ENCODE peak calls at places on chromosomes 4 and X, in six cellular contexts. One of them, this sample, is unnamed.

GRCh38 chr4:126364290-126364978 is 1049.7 kb downstream of the FAT4 start:
- DNase-seq in psoas muscle: no peak
- DNase-seq in uterus: no peak
- DNase-seq in mesenchymal stem cell: peak
- DNase-seq in cardiac muscle cell: no peak
- DNase-seq in dorsolateral prefrontal cortex: no peak
- DNase-seq in this sample: no peak

GRCh38 chrX:97751735-97752134 is 868.0 kb downstream of the RPA4 start:
- DNase-seq in psoas muscle: no peak
- DNase-seq in uterus: no peak
- DNase-seq in cardiac muscle cell: no peak
- DNase-seq in mesenchymal stem cell: no peak
- DNase-seq in dorsolateral prefrontal cortex: no peak
- DNase-seq in this sample: no peak

GRCh38 chr4:83436680-83437079 is 18.9 kb downstream of the HELQ start:
- DNase-seq in uterus: no peak
- DNase-seq in mesenchymal stem cell: no peak
- DNase-seq in psoas muscle: no peak
- DNase-seq in cardiac muscle cell: no peak
- DNase-seq in dorsolateral prefrontal cortex: no peak
- DNase-seq in this sample: no peak

GRCh38 chrX:13898603-13899002 is 81.7 kb upstream of the GPM6B start:
- DNase-seq in uterus: no peak
- DNase-seq in cardiac muscle cell: no peak
- DNase-seq in dorsolateral prefrontal cortex: no peak
- DNase-seq in psoas muscle: no peak
- DNase-seq in mesenchymal stem cell: no peak
- DNase-seq in this sample: no peak

GRCh38 chr4:37445023-37445422 is 200.5 kb downstream of the NWD2 start:
- DNase-seq in cardiac muscle cell: no peak
- DNase-seq in dorsolateral prefrontal cortex: no peak
- DNase-seq in mesenchymal stem cell: no peak
- DNase-seq in uterus: no peak
- DNase-seq in psoas muscle: no peak
- DNase-seq in this sample: no peak

GRCh38 chr4:102223461-102223860 is 121.8 kb downstream of the SLC39A8 start:
- DNase-seq in dorsolateral prefrontal cortex: no peak
- DNase-seq in mesenchymal stem cell: no peak
- DNase-seq in psoas muscle: no peak
- DNase-seq in cardiac muscle cell: no peak
- DNase-seq in uterus: no peak
- DNase-seq in this sample: no peak

GRCh38 chrX:103330601-103331397 is 760 bp downstream of the TCEAL7 start:
- DNase-seq in dorsolateral prefrontal cortex: no peak
- DNase-seq in psoas muscle: no peak
- DNase-seq in cardiac muscle cell: peak
- DNase-seq in mesenchymal stem cell: peak
- DNase-seq in uterus: peak
- DNase-seq in this sample: no peak

GRCh38 chrX:8711401-8711800 is 20.5 kb downstream of the ANOS1 start:
- DNase-seq in mesenchymal stem cell: no peak
- DNase-seq in psoas muscle: no peak
- DNase-seq in uterus: no peak
- DNase-seq in dorsolateral prefrontal cortex: no peak
- DNase-seq in cardiac muscle cell: no peak
- DNase-seq in this sample: no peak

GRCh38 chr4:11418610-11419009 is 10.1 kb downstream of the HS3ST1 start:
- DNase-seq in psoas muscle: no peak
- DNase-seq in dorsolateral prefrontal cortex: no peak
- DNase-seq in uterus: no peak
- DNase-seq in mesenchymal stem cell: no peak
- DNase-seq in cardiac muscle cell: no peak
- DNase-seq in this sample: no peak

GRCh38 chr4:174218127-174218790 is 65.2 kb downstream of the FBXO8 start:
- DNase-seq in mesenchymal stem cell: peak
- DNase-seq in cardiac muscle cell: peak
- DNase-seq in psoas muscle: no peak
- DNase-seq in dorsolateral prefrontal cortex: no peak
- DNase-seq in uterus: no peak
- DNase-seq in this sample: no peak

GRCh38 chr4:2913168-2913567 is 50.0 kb downstream of the NOP14 start:
- DNase-seq in psoas muscle: no peak
- DNase-seq in dorsolateral prefrontal cortex: no peak
- DNase-seq in cardiac muscle cell: no peak
- DNase-seq in mesenchymal stem cell: no peak
- DNase-seq in uterus: no peak
- DNase-seq in this sample: no peak

GRCh38 chr4:39029752-39030694 is 2.2 kb downstream of the TMEM156 start:
- DNase-seq in dorsolateral prefrontal cortex: no peak
- DNase-seq in uterus: no peak
- DNase-seq in mesenchymal stem cell: no peak
- DNase-seq in cardiac muscle cell: no peak
- DNase-seq in psoas muscle: no peak
- DNase-seq in this sample: no peak

GRCh38 chrX:56784666-56785065 is 55.6 kb downstream of the NBDY start:
- DNase-seq in cardiac muscle cell: no peak
- DNase-seq in psoas muscle: no peak
- DNase-seq in mesenchymal stem cell: no peak
- DNase-seq in uterus: no peak
- DNase-seq in dorsolateral prefrontal cortex: peak
- DNase-seq in this sample: no peak

GRCh38 chr4:143286733-143287570 is 49.7 kb upstream of the GAB1 start:
- DNase-seq in mesenchymal stem cell: peak
- DNase-seq in dorsolateral prefrontal cortex: no peak
- DNase-seq in uterus: no peak
- DNase-seq in cardiac muscle cell: peak
- DNase-seq in psoas muscle: no peak
- DNase-seq in this sample: no peak

GRCh38 chr4:168900080-168900479 is 110.0 kb downstream of the CBR4 start:
- DNase-seq in uterus: peak
- DNase-seq in dorsolateral prefrontal cortex: no peak
- DNase-seq in mesenchymal stem cell: no peak
- DNase-seq in cardiac muscle cell: peak
- DNase-seq in psoas muscle: peak
- DNase-seq in this sample: no peak

GRCh38 chr4:42331914-42332368 is 65.3 kb upstream of the SHISA3 start:
- DNase-seq in uterus: no peak
- DNase-seq in psoas muscle: peak
- DNase-seq in dorsolateral prefrontal cortex: no peak
- DNase-seq in cardiac muscle cell: peak
- DNase-seq in mesenchymal stem cell: peak
- DNase-seq in this sample: no peak

GRCh38 chrX:74133156-74133796 is 170.7 kb upstream of the ZCCHC13 start:
- DNase-seq in cardiac muscle cell: peak
- DNase-seq in mesenchymal stem cell: peak
- DNase-seq in dorsolateral prefrontal cortex: no peak
- DNase-seq in psoas muscle: no peak
- DNase-seq in uterus: peak
- DNase-seq in this sample: peak

GRCh38 chr4:83860200-83860599 is 324.3 kb downstream of the GPAT3 start:
- DNase-seq in dorsolateral prefrontal cortex: no peak
- DNase-seq in mesenchymal stem cell: no peak
- DNase-seq in psoas muscle: no peak
- DNase-seq in uterus: no peak
- DNase-seq in cardiac muscle cell: no peak
- DNase-seq in this sample: no peak

GRCh38 chrX:123860506-123860840 is 620 bp downstream of the XIAP start:
- DNase-seq in cardiac muscle cell: no peak
- DNase-seq in mesenchymal stem cell: peak
- DNase-seq in dorsolateral prefrontal cortex: no peak
- DNase-seq in uterus: no peak
- DNase-seq in psoas muscle: no peak
- DNase-seq in this sample: peak

DNA sequence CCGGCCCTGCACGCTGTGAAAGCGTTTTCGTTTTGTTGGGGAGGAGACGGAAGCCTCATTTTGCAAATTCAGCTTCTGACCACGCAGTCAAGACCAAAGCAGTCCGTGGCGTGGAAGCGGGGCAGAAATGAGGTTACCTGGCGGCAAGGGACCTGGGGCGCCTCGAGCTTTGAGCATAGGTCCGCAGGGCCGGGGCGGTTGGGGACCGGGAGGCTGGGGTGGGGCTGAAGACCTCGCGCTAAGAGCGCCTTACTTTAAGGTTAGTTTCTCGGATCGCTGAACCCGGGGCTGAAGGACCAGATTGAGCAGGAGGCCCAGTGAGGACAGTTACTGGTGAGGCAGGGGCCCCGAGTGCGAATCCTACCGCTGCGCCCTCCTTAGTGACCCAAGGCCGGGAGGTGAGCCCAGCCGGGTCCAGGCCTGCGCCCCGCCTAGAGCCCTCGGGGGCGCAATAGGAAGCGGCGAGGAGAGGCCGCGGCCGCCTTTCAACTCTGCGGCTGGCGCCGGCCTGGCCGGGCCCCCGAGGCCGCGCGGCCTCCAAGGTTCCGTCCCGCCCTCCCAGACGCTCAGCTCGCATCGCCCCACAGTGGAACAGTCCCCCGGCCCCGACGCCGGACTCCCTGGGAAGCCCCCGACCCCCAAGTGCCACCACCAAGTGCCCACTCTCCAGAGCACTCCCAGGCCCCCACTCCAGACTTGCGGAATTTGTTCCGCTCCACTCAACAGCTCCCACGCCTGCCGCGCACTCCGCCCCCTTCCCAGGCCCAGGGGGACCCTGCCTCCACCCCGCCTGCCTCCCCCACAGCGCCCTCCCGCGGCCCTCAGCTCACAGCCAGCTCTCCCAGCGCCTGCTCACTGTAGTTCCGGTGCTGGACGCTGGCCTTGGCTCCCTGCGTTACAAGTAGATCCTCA is 7.6 kb downstream of the MSX1 start:
- DNase-seq in uterus: peak
- DNase-seq in cardiac muscle cell: peak
- DNase-seq in dorsolateral prefrontal cortex: no peak
- DNase-seq in psoas muscle: peak
- DNase-seq in mesenchymal stem cell: peak
- DNase-seq in this sample: no peak
- H3K4me3 ChIP-seq in uterus: no peak
- H3K4me3 ChIP-seq in cardiac muscle cell: peak
- H3K4me3 ChIP-seq in dorsolateral prefrontal cortex: peak
- H3K4me3 ChIP-seq in psoas muscle: peak
- H3K4me3 ChIP-seq in mesenchymal stem cell: peak
- H3K4me3 ChIP-seq in this sample: no peak

DNA sequence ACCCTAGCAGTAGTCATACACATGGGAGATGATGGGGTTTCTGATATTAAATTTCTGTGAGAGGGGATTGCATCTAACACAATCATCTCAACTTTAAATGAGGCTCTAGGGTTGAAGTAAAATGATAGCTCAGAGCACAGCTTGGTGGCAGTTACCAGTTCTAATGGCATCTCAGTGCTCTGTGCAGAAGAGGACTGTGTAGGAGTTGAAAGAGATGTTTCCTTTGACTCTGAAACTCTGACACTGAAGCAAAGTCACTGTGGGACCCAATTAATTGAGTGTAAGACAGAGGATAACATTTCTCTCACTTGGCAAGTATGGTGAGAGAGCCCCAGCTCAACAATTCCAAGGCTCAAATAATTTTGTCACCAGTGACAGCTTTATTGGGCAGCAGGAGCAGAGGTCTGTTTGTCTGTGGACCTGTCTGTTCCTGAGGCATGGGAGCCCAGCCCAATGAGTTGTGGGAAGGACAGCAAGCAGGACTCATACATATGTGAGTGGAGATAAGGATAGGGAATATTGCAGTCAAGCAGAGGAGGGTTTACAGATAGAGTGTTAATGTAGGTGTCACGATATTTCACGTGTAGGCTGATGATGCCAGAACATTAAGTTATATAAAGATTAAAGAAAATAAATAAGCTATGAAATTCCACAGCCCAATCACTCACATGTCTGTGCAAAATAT is 76.7 kb upstream of the NAF1 start:
- DNase-seq in psoas muscle: no peak
- DNase-seq in dorsolateral prefrontal cortex: no peak
- DNase-seq in uterus: no peak
- DNase-seq in mesenchymal stem cell: no peak
- DNase-seq in cardiac muscle cell: no peak
- DNase-seq in this sample: no peak
- H3K4me3 ChIP-seq in psoas muscle: no peak
- H3K4me3 ChIP-seq in dorsolateral prefrontal cortex: no peak
- H3K4me3 ChIP-seq in uterus: no peak
- H3K4me3 ChIP-seq in mesenchymal stem cell: no peak
- H3K4me3 ChIP-seq in cardiac muscle cell: no peak
- H3K4me3 ChIP-seq in this sample: no peak

DNA sequence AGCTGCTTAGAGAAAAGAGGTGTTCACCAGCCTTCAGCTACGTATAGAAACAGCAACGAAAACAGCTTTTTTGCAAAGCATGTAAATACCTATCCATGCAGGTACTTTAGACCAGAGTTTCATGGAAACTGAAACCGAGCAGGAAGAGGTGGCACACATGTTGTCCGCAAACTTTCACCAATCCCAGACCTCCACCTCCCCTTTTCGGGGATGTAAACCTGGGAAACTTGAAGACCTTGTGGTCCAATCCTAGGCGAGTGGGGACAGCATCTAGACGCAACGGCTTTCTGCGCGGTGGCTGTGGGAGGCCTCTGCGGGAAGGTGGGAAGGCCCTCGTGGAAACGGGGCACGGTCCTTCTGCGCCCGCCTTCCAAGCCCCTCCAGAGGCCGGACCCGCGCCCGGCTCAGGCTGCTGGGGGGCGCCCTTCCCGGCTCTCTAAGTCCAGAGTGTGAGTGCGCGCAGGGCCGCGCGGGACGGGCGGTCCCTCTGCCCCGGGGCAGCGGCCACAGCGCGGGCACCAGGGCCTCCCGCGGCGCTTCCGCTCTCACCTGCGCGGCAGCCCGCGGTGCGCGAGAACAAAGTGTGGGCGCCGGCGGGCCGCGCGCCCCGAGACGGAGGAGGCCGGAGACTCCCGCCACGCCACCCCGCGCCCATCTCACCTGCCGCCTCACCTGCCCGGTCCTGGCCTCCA is 831 bp upstream of the SHROOM2 start:
- DNase-seq in psoas muscle: no peak
- DNase-seq in uterus: no peak
- DNase-seq in dorsolateral prefrontal cortex: no peak
- DNase-seq in mesenchymal stem cell: no peak
- DNase-seq in cardiac muscle cell: no peak
- DNase-seq in this sample: no peak
- H3K4me3 ChIP-seq in psoas muscle: peak
- H3K4me3 ChIP-seq in uterus: no peak
- H3K4me3 ChIP-seq in dorsolateral prefrontal cortex: peak
- H3K4me3 ChIP-seq in mesenchymal stem cell: peak
- H3K4me3 ChIP-seq in cardiac muscle cell: peak
- H3K4me3 ChIP-seq in this sample: no peak

GRCh38 chr4:159384017-159384416 is 281.1 kb downstream of the RAPGEF2 start:
- DNase-seq in mesenchymal stem cell: no peak
- DNase-seq in psoas muscle: no peak
- DNase-seq in dorsolateral prefrontal cortex: no peak
- DNase-seq in cardiac muscle cell: no peak
- DNase-seq in uterus: no peak
- DNase-seq in this sample: no peak

GRCh38 chr4:159386620-159387019 is 283.7 kb downstream of the RAPGEF2 start:
- DNase-seq in dorsolateral prefrontal cortex: no peak
- DNase-seq in uterus: no peak
- DNase-seq in cardiac muscle cell: no peak
- DNase-seq in psoas muscle: no peak
- DNase-seq in mesenchymal stem cell: no peak
- DNase-seq in this sample: no peak

GRCh38 chr4:159382875-159383568 is 280.1 kb downstream of the RAPGEF2 start:
- DNase-seq in uterus: no peak
- DNase-seq in cardiac muscle cell: peak
- DNase-seq in mesenchymal stem cell: peak
- DNase-seq in dorsolateral prefrontal cortex: no peak
- DNase-seq in psoas muscle: no peak
- DNase-seq in this sample: no peak

GRCh38 chr4:159383569-159383934 is 280.7 kb downstream of the RAPGEF2 start:
- DNase-seq in dorsolateral prefrontal cortex: no peak
- DNase-seq in psoas muscle: no peak
- DNase-seq in cardiac muscle cell: no peak
- DNase-seq in mesenchymal stem cell: no peak
- DNase-seq in uterus: no peak
- DNase-seq in this sample: no peak

GRCh38 chr4:159384619-159385018 is 281.7 kb downstream of the RAPGEF2 start:
- DNase-seq in cardiac muscle cell: no peak
- DNase-seq in uterus: no peak
- DNase-seq in mesenchymal stem cell: no peak
- DNase-seq in psoas muscle: no peak
- DNase-seq in dorsolateral prefrontal cortex: no peak
- DNase-seq in this sample: no peak
- H3K4me3 ChIP-seq in cardiac muscle cell: no peak
- H3K4me3 ChIP-seq in uterus: no peak
- H3K4me3 ChIP-seq in mesenchymal stem cell: no peak
- H3K4me3 ChIP-seq in psoas muscle: no peak
- H3K4me3 ChIP-seq in dorsolateral prefrontal cortex: no peak
- H3K4me3 ChIP-seq in this sample: no peak

This sample was measured in effector memory CD4-positive, alpha-beta T cell.